ENCODE peak calls at places on chromosomes 3 and 15, in six cellular contexts. One of them, this sample, is unnamed.

GRCh38 chr3:195893516-195893915 is 14.8 kb downstream of the TNK2 start:
- DNase-seq in stimulated activated CD8-positive, alpha-beta memory T cell treated with anti-CD3 and anti-CD28 coated beads, Interleukin-7, amount 100 ng/mL, for 4 hours: no peak
- DNase-seq in GM20000: no peak
- DNase-seq in tibial artery: no peak
- DNase-seq in neural crest cell: no peak
- DNase-seq in DMS153: no peak
- DNase-seq in this sample: no peak

GRCh38 chr3:122767690-122768372 is 25.8 kb downstream of the HSPBAP1 start:
- DNase-seq in stimulated activated CD8-positive, alpha-beta memory T cell treated with anti-CD3 and anti-CD28 coated beads, Interleukin-7, amount 100 ng/mL, for 4 hours: no peak
- DNase-seq in tibial artery: no peak
- DNase-seq in DMS153: no peak
- DNase-seq in neural crest cell: no peak
- DNase-seq in GM20000: no peak
- DNase-seq in this sample: no peak

GRCh38 chr15:26771168-26771916 is 1.5 kb downstream of the GABRB3 start:
- DNase-seq in stimulated activated CD8-positive, alpha-beta memory T cell treated with anti-CD3 and anti-CD28 coated beads, Interleukin-7, amount 100 ng/mL, for 4 hours: no peak
- DNase-seq in DMS153: no peak
- DNase-seq in tibial artery: no peak
- DNase-seq in neural crest cell: peak; percentile 78
- DNase-seq in GM20000: no peak
- DNase-seq in this sample: peak; percentile 86

GRCh38 chr3:139937674-139938279 is 2.8 kb downstream of the CLSTN2 start:
- DNase-seq in stimulated activated CD8-positive, alpha-beta memory T cell treated with anti-CD3 and anti-CD28 coated beads, Interleukin-7, amount 100 ng/mL, for 4 hours: no peak
- DNase-seq in GM20000: peak; percentile 61
- DNase-seq in DMS153: no peak
- DNase-seq in neural crest cell: peak; percentile 43
- DNase-seq in tibial artery: no peak
- DNase-seq in this sample: no peak

GRCh38 chr3:133691410-133692107 is 29.8 kb upstream of the TOPBP1 start:
- DNase-seq in GM20000: no peak
- DNase-seq in neural crest cell: no peak
- DNase-seq in stimulated activated CD8-positive, alpha-beta memory T cell treated with anti-CD3 and anti-CD28 coated beads, Interleukin-7, amount 100 ng/mL, for 4 hours: no peak
- DNase-seq in tibial artery: no peak
- DNase-seq in DMS153: no peak
- DNase-seq in this sample: no peak

GRCh38 chr3:14352002-14352627 is 50.3 kb upstream of the SLC6A6 start:
- DNase-seq in tibial artery: no peak
- DNase-seq in GM20000: no peak
- DNase-seq in DMS153: no peak
- DNase-seq in neural crest cell: no peak
- DNase-seq in stimulated activated CD8-positive, alpha-beta memory T cell treated with anti-CD3 and anti-CD28 coated beads, Interleukin-7, amount 100 ng/mL, for 4 hours: no peak
- DNase-seq in this sample: peak; percentile 83

GRCh38 chr3:128449111-128449638 is 17.5 kb downstream of the DNAJB8 start:
- DNase-seq in tibial artery: no peak
- DNase-seq in stimulated activated CD8-positive, alpha-beta memory T cell treated with anti-CD3 and anti-CD28 coated beads, Interleukin-7, amount 100 ng/mL, for 4 hours: no peak
- DNase-seq in DMS153: no peak
- DNase-seq in GM20000: no peak
- DNase-seq in neural crest cell: no peak
- DNase-seq in this sample: no peak

GRCh38 chr3:135097276-135097946 is 302.4 kb downstream of the EPHB1 start:
- DNase-seq in tibial artery: no peak
- DNase-seq in stimulated activated CD8-positive, alpha-beta memory T cell treated with anti-CD3 and anti-CD28 coated beads, Interleukin-7, amount 100 ng/mL, for 4 hours: no peak
- DNase-seq in GM20000: no peak
- DNase-seq in DMS153: no peak
- DNase-seq in neural crest cell: no peak
- DNase-seq in this sample: no peak

GRCh38 chr3:20074226-20075063 is 34.2 kb downstream of the KAT2B start:
- DNase-seq in tibial artery: no peak
- DNase-seq in neural crest cell: no peak
- DNase-seq in GM20000: no peak
- DNase-seq in DMS153: no peak
- DNase-seq in stimulated activated CD8-positive, alpha-beta memory T cell treated with anti-CD3 and anti-CD28 coated beads, Interleukin-7, amount 100 ng/mL, for 4 hours: no peak
- DNase-seq in this sample: no peak

GRCh38 chr3:66824450-66824849 is 173.7 kb upstream of the KBTBD8 start:
- DNase-seq in DMS153: no peak
- DNase-seq in GM20000: no peak
- DNase-seq in tibial artery: no peak
- DNase-seq in stimulated activated CD8-positive, alpha-beta memory T cell treated with anti-CD3 and anti-CD28 coated beads, Interleukin-7, amount 100 ng/mL, for 4 hours: no peak
- DNase-seq in neural crest cell: no peak
- DNase-seq in this sample: no peak

GRCh38 chr3:8451696-8452095 is 49.9 kb upstream of the LMCD1 start:
- DNase-seq in stimulated activated CD8-positive, alpha-beta memory T cell treated with anti-CD3 and anti-CD28 coated beads, Interleukin-7, amount 100 ng/mL, for 4 hours: no peak
- DNase-seq in tibial artery: no peak
- DNase-seq in neural crest cell: no peak
- DNase-seq in GM20000: no peak
- DNase-seq in DMS153: no peak
- DNase-seq in this sample: no peak

GRCh38 chr3:196517919-196518318 is 2.8 kb upstream of the SMCO1 start:
- DNase-seq in DMS153: peak; percentile 41
- DNase-seq in neural crest cell: no peak
- DNase-seq in GM20000: no peak
- DNase-seq in stimulated activated CD8-positive, alpha-beta memory T cell treated with anti-CD3 and anti-CD28 coated beads, Interleukin-7, amount 100 ng/mL, for 4 hours: no peak
- DNase-seq in tibial artery: no peak
- DNase-seq in this sample: peak; percentile 53

GRCh38 chr3:8886556-8886955 is 76.7 kb downstream of the RAD18 start:
- DNase-seq in stimulated activated CD8-positive, alpha-beta memory T cell treated with anti-CD3 and anti-CD28 coated beads, Interleukin-7, amount 100 ng/mL, for 4 hours: no peak
- DNase-seq in tibial artery: no peak
- DNase-seq in DMS153: no peak
- DNase-seq in GM20000: no peak
- DNase-seq in neural crest cell: no peak
- DNase-seq in this sample: no peak

GRCh38 chr15:77035999-77036471 is 34.9 kb downstream of the TSPAN3 start:
- DNase-seq in DMS153: no peak
- DNase-seq in GM20000: peak; percentile 9
- DNase-seq in tibial artery: peak; percentile 55
- DNase-seq in neural crest cell: no peak
- DNase-seq in stimulated activated CD8-positive, alpha-beta memory T cell treated with anti-CD3 and anti-CD28 coated beads, Interleukin-7, amount 100 ng/mL, for 4 hours: no peak
- DNase-seq in this sample: peak; percentile 25

GRCh38 chr15:101038327-101039003 is 119.3 kb downstream of the LRRK1 start:
- DNase-seq in tibial artery: peak; percentile 12
- DNase-seq in neural crest cell: no peak
- DNase-seq in DMS153: no peak
- DNase-seq in GM20000: no peak
- DNase-seq in stimulated activated CD8-positive, alpha-beta memory T cell treated with anti-CD3 and anti-CD28 coated beads, Interleukin-7, amount 100 ng/mL, for 4 hours: no peak
- DNase-seq in this sample: peak; percentile 11

GRCh38 chr15:99631256-99631655 is 65.5 kb downstream of the MEF2A start:
- DNase-seq in neural crest cell: no peak
- DNase-seq in stimulated activated CD8-positive, alpha-beta memory T cell treated with anti-CD3 and anti-CD28 coated beads, Interleukin-7, amount 100 ng/mL, for 4 hours: no peak
- DNase-seq in GM20000: peak; percentile 36
- DNase-seq in DMS153: no peak
- DNase-seq in tibial artery: no peak
- DNase-seq in this sample: no peak

GRCh38 chr3:128496602-128497304 is 3.8 kb upstream of the GATA2 start:
- DNase-seq in stimulated activated CD8-positive, alpha-beta memory T cell treated with anti-CD3 and anti-CD28 coated beads, Interleukin-7, amount 100 ng/mL, for 4 hours: no peak
- DNase-seq in DMS153: no peak
- DNase-seq in neural crest cell: no peak
- DNase-seq in GM20000: no peak
- DNase-seq in tibial artery: peak; percentile 64
- DNase-seq in this sample: peak; percentile 57

GRCh38 chr15:73322665-73323373 is 45.9 kb downstream of the HCN4 start:
- DNase-seq in GM20000: no peak
- DNase-seq in DMS153: no peak
- DNase-seq in tibial artery: peak; percentile 61
- DNase-seq in neural crest cell: no peak
- DNase-seq in stimulated activated CD8-positive, alpha-beta memory T cell treated with anti-CD3 and anti-CD28 coated beads, Interleukin-7, amount 100 ng/mL, for 4 hours: no peak
- DNase-seq in this sample: no peak

GRCh38 chr3:175432338-175433025 is 573.3 kb downstream of the NAALADL2 start:
- DNase-seq in tibial artery: no peak
- DNase-seq in GM20000: no peak
- DNase-seq in DMS153: peak; percentile 47
- DNase-seq in stimulated activated CD8-positive, alpha-beta memory T cell treated with anti-CD3 and anti-CD28 coated beads, Interleukin-7, amount 100 ng/mL, for 4 hours: no peak
- DNase-seq in neural crest cell: no peak
- DNase-seq in this sample: no peak

GRCh38 chr3:117059054-117059989 is 349.7 kb downstream of the TUSC7 start:
- DNase-seq in tibial artery: no peak
- DNase-seq in DMS153: peak; percentile 79
- DNase-seq in neural crest cell: no peak
- DNase-seq in GM20000: no peak
- DNase-seq in stimulated activated CD8-positive, alpha-beta memory T cell treated with anti-CD3 and anti-CD28 coated beads, Interleukin-7, amount 100 ng/mL, for 4 hours: no peak
- DNase-seq in this sample: no peak

GRCh38 chr15:76147906-76148553 is 88.2 kb downstream of the TMEM266 start:
- DNase-seq in stimulated activated CD8-positive, alpha-beta memory T cell treated with anti-CD3 and anti-CD28 coated beads, Interleukin-7, amount 100 ng/mL, for 4 hours: peak; percentile 45
- DNase-seq in neural crest cell: peak; percentile 66
- DNase-seq in GM20000: peak; percentile 76
- DNase-seq in tibial artery: peak; percentile 60
- DNase-seq in DMS153: no peak
- DNase-seq in this sample: peak; percentile 76

GRCh38 chr3:101061312-101061711 is 68.1 kb upstream of the ABI3BP start:
- DNase-seq in tibial artery: no peak
- DNase-seq in DMS153: no peak
- DNase-seq in neural crest cell: no peak
- DNase-seq in stimulated activated CD8-positive, alpha-beta memory T cell treated with anti-CD3 and anti-CD28 coated beads, Interleukin-7, amount 100 ng/mL, for 4 hours: no peak
- DNase-seq in GM20000: no peak
- DNase-seq in this sample: no peak

GRCh38 chr3:122952509-122952908 is 75.1 kb downstream of the SEMA5B start:
- DNase-seq in stimulated activated CD8-positive, alpha-beta memory T cell treated with anti-CD3 and anti-CD28 coated beads, Interleukin-7, amount 100 ng/mL, for 4 hours: no peak
- DNase-seq in neural crest cell: no peak
- DNase-seq in DMS153: no peak
- DNase-seq in tibial artery: no peak
- DNase-seq in GM20000: peak; percentile 44
- DNase-seq in this sample: peak; percentile 59

GRCh38 chr15:34182942-34183341 is 27.0 kb downstream of the KATNBL1 start:
- DNase-seq in DMS153: no peak
- DNase-seq in tibial artery: no peak
- DNase-seq in GM20000: no peak
- DNase-seq in stimulated activated CD8-positive, alpha-beta memory T cell treated with anti-CD3 and anti-CD28 coated beads, Interleukin-7, amount 100 ng/mL, for 4 hours: no peak
- DNase-seq in neural crest cell: no peak
- DNase-seq in this sample: peak; percentile 50

GRCh38 chr15:36278219-36278618 is 301.2 kb upstream of the CDIN1 start:
- DNase-seq in GM20000: no peak
- DNase-seq in neural crest cell: no peak
- DNase-seq in stimulated activated CD8-positive, alpha-beta memory T cell treated with anti-CD3 and anti-CD28 coated beads, Interleukin-7, amount 100 ng/mL, for 4 hours: no peak
- DNase-seq in DMS153: no peak
- DNase-seq in tibial artery: no peak
- DNase-seq in this sample: peak; percentile 32

GRCh38 chr3:112293368-112294321 is at the start of gene SLC9C1:
- DNase-seq in neural crest cell: peak; percentile 58
- DNase-seq in tibial artery: no peak
- DNase-seq in GM20000: peak; percentile 44
- DNase-seq in DMS153: peak; percentile 62
- DNase-seq in stimulated activated CD8-positive, alpha-beta memory T cell treated with anti-CD3 and anti-CD28 coated beads, Interleukin-7, amount 100 ng/mL, for 4 hours: no peak
- DNase-seq in this sample: peak; percentile 67

GRCh38 chr15:63350178-63350621 is 31.4 kb downstream of the CA12 start:
- DNase-seq in neural crest cell: no peak
- DNase-seq in stimulated activated CD8-positive, alpha-beta memory T cell treated with anti-CD3 and anti-CD28 coated beads, Interleukin-7, amount 100 ng/mL, for 4 hours: no peak
- DNase-seq in GM20000: no peak
- DNase-seq in tibial artery: peak; percentile 83
- DNase-seq in DMS153: no peak
- DNase-seq in this sample: no peak

GRCh38 chr15:88998980-88999713 is 86.0 kb upstream of the MFGE8 start:
- DNase-seq in stimulated activated CD8-positive, alpha-beta memory T cell treated with anti-CD3 and anti-CD28 coated beads, Interleukin-7, amount 100 ng/mL, for 4 hours: no peak
- DNase-seq in DMS153: no peak
- DNase-seq in tibial artery: no peak
- DNase-seq in neural crest cell: no peak
- DNase-seq in GM20000: no peak
- DNase-seq in this sample: peak; percentile 93

GRCh38 chr3:120425877-120426276 is 24.9 kb downstream of the FSTL1 start:
- DNase-seq in GM20000: no peak
- DNase-seq in stimulated activated CD8-positive, alpha-beta memory T cell treated with anti-CD3 and anti-CD28 coated beads, Interleukin-7, amount 100 ng/mL, for 4 hours: no peak
- DNase-seq in tibial artery: peak; percentile 75
- DNase-seq in neural crest cell: no peak
- DNase-seq in DMS153: no peak
- DNase-seq in this sample: no peak

GRCh38 chr3:71469131-71469430 is 114.4 kb downstream of the FOXP1 start:
- DNase-seq in stimulated activated CD8-positive, alpha-beta memory T cell treated with anti-CD3 and anti-CD28 coated beads, Interleukin-7, amount 100 ng/mL, for 4 hours: no peak
- DNase-seq in DMS153: no peak
- DNase-seq in GM20000: no peak
- DNase-seq in tibial artery: no peak
- DNase-seq in neural crest cell: no peak
- DNase-seq in this sample: no peak

GRCh38 chr3:99012051-99012450 is 110.6 kb upstream of the DCBLD2 start:
- DNase-seq in tibial artery: peak; percentile 82
- DNase-seq in DMS153: no peak
- DNase-seq in GM20000: peak; percentile 39
- DNase-seq in neural crest cell: no peak
- DNase-seq in stimulated activated CD8-positive, alpha-beta memory T cell treated with anti-CD3 and anti-CD28 coated beads, Interleukin-7, amount 100 ng/mL, for 4 hours: no peak
- DNase-seq in this sample: no peak

GRCh38 chr3:165770781-165771180 is 66.4 kb downstream of the BCHE start:
- DNase-seq in DMS153: no peak
- DNase-seq in GM20000: no peak
- DNase-seq in stimulated activated CD8-positive, alpha-beta memory T cell treated with anti-CD3 and anti-CD28 coated beads, Interleukin-7, amount 100 ng/mL, for 4 hours: no peak
- DNase-seq in tibial artery: no peak
- DNase-seq in neural crest cell: no peak
- DNase-seq in this sample: no peak